ENCODE peak calls at places on chromosomes 6 and 20, in eight cellular contexts. K is NCI-H2171, E is RCC 7860, V is astrocyte of the spinal cord, G is small intestine, M is HTR-8/SVneo, Q is amniotic stem cell, Z is ecto neural progenitor cell. X is an unnamed sample.

GRCh38 chr6:160799801-160800200 is 97.8 kb downstream of the PLG start:
- DNase-seq in G (no peak), Q (no peak), V (no peak), M (no peak), Z (no peak), K (no peak), E (no peak), X (no peak)

GRCh38 chr20:39851459-39851858 is 837.6 kb downstream of the MAFB start:
- DNase-seq in Z (no peak), V (peak), K (no peak), Q (no peak), M (no peak), G (no peak), E (peak), X (no peak)

GRCh38 chr6:158061709-158062461 is 80.2 kb downstream of the SYNJ2 start:
- DNase-seq in Z (no peak), V (peak), K (no peak), M (no peak), E (peak), G (no peak), Q (no peak), X (no peak)

GRCh38 chr20:2932497-2932896 is 59.2 kb downstream of the PTPRA start:
- DNase-seq in Z (no peak), M (no peak), Q (no peak), K (peak), E (no peak), G (no peak), V (no peak), X (no peak)

GRCh38 chr6:134097114-134097707 is 44.8 kb upstream of the SLC2A12 start:
- DNase-seq in M (peak), E (peak), Q (peak), Z (peak), G (peak), V (peak), K (peak), X (peak)

GRCh38 chr6:169445661-169446581 is 192.3 kb upstream of the THBS2 start:
- DNase-seq in Q (no peak), Z (no peak), M (no peak), V (no peak), G (peak), E (no peak), K (no peak), X (no peak)

GRCh38 chr6:34045698-34046097 is 100.2 kb downstream of the GRM4 start:
- DNase-seq in G (no peak), V (no peak), Q (no peak), E (no peak), M (no peak), K (no peak), Z (no peak), X (no peak)

GRCh38 chr20:36929691-36930090 is 21.8 kb downstream of the SAMHD1 start:
- DNase-seq in V (no peak), E (no peak), Z (no peak), Q (no peak), K (no peak), G (no peak), M (no peak), X (peak)

GRCh38 chr6:4820704-4821276 is 44.6 kb downstream of the CDYL start:
- DNase-seq in E (no peak), Q (no peak), Z (no peak), G (no peak), V (no peak), K (no peak), M (no peak), X (no peak)

GRCh38 chr6:11277275-11278206 is 45.1 kb upstream of the NEDD9 start:
- DNase-seq in Z (no peak), K (no peak), G (no peak), E (peak), V (peak), M (peak), Q (no peak), X (no peak)

GRCh38 chr6:38813026-38813425 is 97.9 kb downstream of the DNAH8 start:
- DNase-seq in V (no peak), E (no peak), G (no peak), Z (no peak), K (no peak), M (no peak), Q (no peak), X (no peak)

GRCh38 chr6:100721256-100721655 is 159.9 kb downstream of the ASCC3 start:
- DNase-seq in K (no peak), M (no peak), V (no peak), E (no peak), Z (no peak), Q (no peak), G (no peak), X (no peak)

X was measured in sciatic nerve.